ENCODE peak calls at places on chromosomes 1 and 21, in seven cellular contexts. B is cardiac muscle cell; O is OCI-LY7; E is aorta; Z is neural progenitor cell; H is effector memory CD4-positive, alpha-beta T cell; J is thoracic aorta. C is an unnamed sample.
A peak's percentile ranks its signal among the peaks of the same experiment; 100 is the strongest.

GRCh38 chr1:224180783-224181452 is 2.1 kb upstream of the DEGS1 start:
- DNase-seq in B (no peak), O (peak; percentile 22), E (no peak), Z (no peak), H (no peak), J (no peak), C (no peak)

GRCh38 chr1:37808369-37809319 is 636 bp upstream of the YRDC start:
- DNase-seq in B (peak; percentile 87), O (peak; percentile 37), E (peak; percentile 82), Z (peak; percentile 63), H (no peak), J (peak; percentile 21), C (peak; percentile 46)

GRCh38 chr1:209567788-209568187 is 15.7 kb upstream of the CAMK1G start:
- DNase-seq in B (peak; percentile 20), O (no peak), E (no peak), Z (no peak), H (no peak), J (no peak), C (no peak)

GRCh38 chr1:161197560-161198205 is 1.2 kb downstream of the ADAMTS4 start:
- DNase-seq in B (no peak), O (no peak), E (peak; percentile 25), Z (no peak), H (no peak), J (no peak), C (no peak)

GRCh38 chr1:42934541-42935312 is 23.9 kb downstream of the SLC2A1 start:
- DNase-seq in B (no peak), O (no peak), E (no peak), Z (no peak), H (no peak), J (no peak), C (no peak)

GRCh38 chr21:37064841-37065240 is 8.0 kb downstream of the PIGP start:
- DNase-seq in B (no peak), O (no peak), E (no peak), Z (no peak), H (no peak), J (no peak), C (no peak)

GRCh38 chr1:28509705-28510349 is 4.0 kb downstream of the RCC1 start:
- DNase-seq in B (no peak), O (peak; percentile 30), E (no peak), Z (no peak), H (no peak), J (no peak), C (no peak)

GRCh38 chr1:27824411-27824810 is 6.2 kb upstream of the PPP1R8 start:
- DNase-seq in B (no peak), O (no peak), E (no peak), Z (no peak), H (no peak), J (no peak), C (no peak)

GRCh38 chr21:37430184-37430821 is 63.7 kb downstream of the DYRK1A start:
- DNase-seq in B (no peak), O (no peak), E (no peak), Z (no peak), H (no peak), J (no peak), C (no peak)

GRCh38 chr1:203360772-203361171 is 9.8 kb upstream of the FMOD start:
- DNase-seq in B (no peak), O (no peak), E (no peak), Z (peak; percentile 32), H (no peak), J (no peak), C (no peak)

GRCh38 chr21:43921602-43921978 is 56.6 kb downstream of the AGPAT3 start:
- DNase-seq in B (no peak), O (no peak), E (peak; percentile 4), Z (peak; percentile 80), H (no peak), J (no peak), C (no peak)

GRCh38 chr21:24046816-24047443 is 1560.4 kb downstream of the MRPL39 start:
- DNase-seq in B (no peak), O (no peak), E (no peak), Z (no peak), H (no peak), J (no peak), C (no peak)

GRCh38 chr1:52364235-52364839 is 1.7 kb downstream of the CC2D1B start:
- DNase-seq in B (no peak), O (peak; percentile 26), E (no peak), Z (no peak), H (no peak), J (no peak), C (no peak)

GRCh38 chr1:104182251-104182650 is 432.6 kb downstream of the AMY1C start:
- DNase-seq in B (no peak), O (no peak), E (no peak), Z (peak; percentile 5), H (no peak), J (no peak), C (no peak)
- H3K9me3 ChIP-seq in B (no peaks in the 10 kb centered on the region), O (no peaks in the 10 kb centered on the region), E (peaks cover 2% of the 10 kb centered on the region), Z (no peaks in the 10 kb centered on the region), H (no peaks in the 10 kb centered on the region), J (no peaks in the 10 kb centered on the region), C (no peaks in the 10 kb centered on the region)

DNA sequence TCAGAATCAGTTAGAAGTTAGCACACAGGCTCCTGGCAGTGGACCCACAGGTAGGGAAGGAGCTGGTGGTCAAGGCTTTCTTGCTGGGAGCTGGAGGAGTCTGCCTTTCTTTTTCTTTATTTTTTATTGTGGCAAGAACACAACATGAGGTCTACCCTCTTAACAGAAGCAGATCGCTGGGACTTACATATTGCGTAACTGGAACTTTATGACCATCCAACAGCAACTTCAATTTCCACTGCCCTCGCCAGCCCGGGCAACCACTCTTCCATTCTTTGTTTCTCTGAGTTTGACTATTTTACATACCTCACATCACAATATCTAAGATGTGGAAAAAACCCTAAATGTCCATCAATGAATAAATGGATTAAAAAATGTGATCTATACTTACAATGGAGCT is 147.8 kb upstream of the AJAP1 start:
- DNase-seq in B (no peak), O (no peak), E (no peak), Z (no peak), H (no peak), J (no peak), C (no peak)
- H3K9me3 ChIP-seq in B (no peaks in the 10 kb centered on the region), O (no peaks in the 10 kb centered on the region), E (no peaks in the 10 kb centered on the region), Z (no peaks in the 10 kb centered on the region), H (no peaks in the 10 kb centered on the region), J (no peaks in the 10 kb centered on the region), C (no peaks in the 10 kb centered on the region)

GRCh38 chr1:2826316-2826715 is 24.8 kb upstream of the TTC34 start:
- DNase-seq in B (no peak), O (no peak), E (peak; percentile 33), Z (no peak), H (no peak), J (no peak), C (no peak)

GRCh38 chr1:2825487-2826189 is 24.1 kb upstream of the TTC34 start:
- DNase-seq in B (no peak), O (no peak), E (peak; percentile 32), Z (no peak), H (no peak), J (no peak), C (no peak)

GRCh38 chr1:2823921-2824660 is 22.6 kb upstream of the TTC34 start:
- DNase-seq in B (no peak), O (no peak), E (peak; percentile 36), Z (no peak), H (no peak), J (no peak), C (no peak)

GRCh38 chr1:2826736-2827292 is 25.3 kb upstream of the TTC34 start:
- DNase-seq in B (no peak), O (no peak), E (peak; percentile 30), Z (no peak), H (no peak), J (no peak), C (no peak)

DNA sequence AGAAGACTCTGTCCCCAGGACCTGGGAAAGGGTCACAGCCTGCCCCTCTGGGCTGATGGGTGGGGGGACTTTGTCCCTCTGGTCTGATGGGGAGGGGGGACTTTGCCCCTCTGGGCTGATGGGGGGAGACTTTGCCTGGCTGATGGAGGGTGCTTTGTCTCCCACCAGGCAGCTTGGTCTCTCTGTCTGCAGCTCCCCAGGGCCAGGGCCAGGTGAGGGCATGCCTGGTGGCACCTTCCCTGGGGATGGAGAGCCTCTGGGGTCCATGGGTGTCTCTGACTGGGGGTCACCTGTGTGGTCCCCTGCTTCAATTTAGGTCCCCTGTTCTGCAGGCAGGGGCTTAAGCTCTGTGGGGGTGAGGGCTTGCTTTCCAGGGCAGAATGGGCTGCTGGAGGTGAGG is 23.5 kb upstream of the TTC34 start:
- DNase-seq in B (no peak), O (no peak), E (peak; percentile 26), Z (no peak), H (no peak), J (no peak), C (no peak)
- H3K9me3 ChIP-seq in B (no peaks in the 10 kb centered on the region), O (no peaks in the 10 kb centered on the region), E (no peaks in the 10 kb centered on the region), Z (no peaks in the 10 kb centered on the region), H (no peaks in the 10 kb centered on the region), J (no peaks in the 10 kb centered on the region), C (no peaks in the 10 kb centered on the region)

DNA sequence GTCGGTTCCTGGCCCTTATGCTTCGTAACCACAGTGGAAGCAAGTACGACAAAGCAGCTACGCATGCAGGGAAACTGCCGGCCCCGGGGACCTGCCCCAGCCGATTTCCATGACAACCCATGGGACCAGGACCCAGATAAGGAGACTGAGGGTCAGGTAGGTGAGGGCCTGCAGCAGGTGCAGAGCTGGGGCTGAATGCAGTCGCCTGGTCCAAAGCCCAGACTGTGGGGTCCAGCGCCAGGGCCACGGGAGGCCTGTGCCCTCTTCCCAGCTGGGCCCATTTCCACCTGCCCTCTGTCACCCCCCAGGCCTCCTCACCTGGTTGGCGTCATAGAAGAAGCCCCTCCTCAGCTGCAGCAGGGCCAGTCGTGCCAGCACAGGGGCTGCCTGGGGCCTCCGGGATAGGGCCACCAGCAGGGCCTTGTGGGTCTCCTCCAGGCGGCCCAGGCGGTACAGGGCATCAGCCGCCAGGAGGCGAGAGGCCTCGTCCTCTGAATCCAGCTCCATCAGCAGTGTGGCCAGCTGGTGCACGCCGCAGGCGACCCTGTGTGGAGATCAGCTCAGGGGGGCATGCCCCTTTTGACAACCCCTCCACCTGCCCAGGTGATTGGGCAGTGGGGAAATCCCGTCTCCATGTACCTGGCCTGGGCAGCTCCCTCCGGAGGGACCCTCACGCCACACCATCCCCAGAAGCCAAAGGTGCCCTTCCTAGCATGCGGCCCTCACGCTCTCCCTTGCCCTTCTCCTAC is 14.2 kb downstream of the TTC34 start:
- DNase-seq in B (no peak), O (no peak), E (no peak), Z (no peak), H (no peak), J (no peak), C (no peak)
- H3K9me3 ChIP-seq in B (peaks cover 8% of the 10 kb centered on the region), O (no peaks in the 10 kb centered on the region), E (peaks cover 12% of the 10 kb centered on the region), Z (peaks cover 4% of the 10 kb centered on the region), H (no peaks in the 10 kb centered on the region), J (peaks cover 4% of the 10 kb centered on the region), C (no peaks in the 10 kb centered on the region)

GRCh38 chr21:33203371-33203724 is 26.4 kb upstream of the IFNAR2 start:
- DNase-seq in B (no peak), O (no peak), E (no peak), Z (no peak), H (no peak), J (no peak), C (no peak)

GRCh38 chr21:33206771-33207290 is 22.9 kb upstream of the IFNAR2 start:
- DNase-seq in B (no peak), O (no peak), E (no peak), Z (no peak), H (no peak), J (no peak), C (no peak)

GRCh38 chr21:33202464-33203363 is 27.0 kb upstream of the IFNAR2 start:
- DNase-seq in B (no peak), O (no peak), E (no peak), Z (no peak), H (no peak), J (no peak), C (no peak)

GRCh38 chr21:33207471-33208149 is 22.1 kb upstream of the IFNAR2 start:
- DNase-seq in B (no peak), O (peak; percentile 69), E (no peak), Z (no peak), H (no peak), J (no peak), C (no peak)

GRCh38 chr21:33205476-33205875 is 24.3 kb upstream of the IFNAR2 start:
- DNase-seq in B (no peak), O (peak; percentile 74), E (no peak), Z (no peak), H (no peak), J (no peak), C (no peak)
- H3K9me3 ChIP-seq in B (no peaks in the 10 kb centered on the region), O (peaks cover 21% of the 10 kb centered on the region), E (no peaks in the 10 kb centered on the region), Z (peaks cover 3% of the 10 kb centered on the region), H (no peaks in the 10 kb centered on the region), J (no peaks in the 10 kb centered on the region), C (no peaks in the 10 kb centered on the region)

C was measured in T-helper 17 cell.